ENCODE peak calls at places on chromosomes 5 and 9, in five cellular contexts. A is CD8-positive, alpha-beta T cell; M is heart right ventricle; E is kidney; U is lung. X is an unnamed sample.

GRCh38 chr5:10034008-10034407 is 215.7 kb downstream of the ATPSCKMT start:
- DNase-seq in A (no peak), M (peak; percentile 22), E (no peak), U (no peak), X (no peak)

GRCh38 chr5:79800979-79801827 is 111.6 kb downstream of the CMYA5 start:
- DNase-seq in A (no peak), M (no peak), E (no peak), U (no peak), X (no peak)

GRCh38 chr9:81619353-81620008 is 69.9 kb downstream of the TLE1 start:
- DNase-seq in A (no peak), M (no peak), E (no peak), U (no peak), X (no peak)

GRCh38 chr5:41527201-41527779 is 16.9 kb upstream of the PLCXD3 start:
- DNase-seq in A (no peak), M (peak; percentile 71), E (no peak), U (no peak), X (no peak)

GRCh38 chr5:25955337-25955736 is 1083.0 kb downstream of the CDH9 start:
- DNase-seq in A (no peak), M (no peak), E (no peak), U (no peak), X (no peak)

GRCh38 chr5:65455064-65455463 is 26.7 kb downstream of the ADAMTS6 start:
- DNase-seq in A (no peak), M (no peak), E (no peak), U (no peak), X (no peak)

GRCh38 chr9:101977614-101978210 is 239.3 kb upstream of the GRIN3A start:
- DNase-seq in A (no peak), M (no peak), E (no peak), U (no peak), X (no peak)

GRCh38 chr5:167970002-167970401 is 321.4 kb upstream of the WWC1 start:
- DNase-seq in A (no peak), M (no peak), E (no peak), U (no peak), X (no peak)

GRCh38 chr9:39108145-39108544 is 179.8 kb downstream of the CNTNAP3 start:
- DNase-seq in A (no peak), M (no peak), E (no peak), U (no peak), X (no peak)

GRCh38 chr9:74872619-74873233 is 15.0 kb downstream of the TRPM6 start:
- DNase-seq in A (no peak), M (no peak), E (no peak), U (no peak), X (no peak)

GRCh38 chr5:93150311-93151012 is 430.6 kb downstream of the NR2F1-AS1 start:
- DNase-seq in A (no peak), M (no peak), E (no peak), U (no peak), X (no peak)

GRCh38 chr5:17218353-17219005 is 1.0 kb downstream of the BASP1 start:
- DNase-seq in A (no peak), M (peak; percentile 8), E (peak; percentile 79), U (no peak), X (no peak)

GRCh38 chr9:136190237-136190601 is 14.7 kb downstream of the LHX3 start:
- DNase-seq in A (no peak), M (no peak), E (no peak), U (no peak), X (no peak)

GRCh38 chr5:21212026-21212425 is 1224.0 kb upstream of the CDH18 start:
- DNase-seq in A (no peak), M (no peak), E (no peak), U (no peak), X (no peak)

GRCh38 chr5:151868451-151868850 is 56.2 kb downstream of the GLRA1 start:
- DNase-seq in A (no peak), M (no peak), E (no peak), U (no peak), X (no peak)

GRCh38 chr5:164597293-164597900 is 1092.0 kb downstream of the MAT2B start:
- DNase-seq in A (no peak), M (no peak), E (no peak), U (no peak), X (no peak)

GRCh38 chr5:73263001-73263710 is 90.2 kb downstream of the TMEM174 start:
- DNase-seq in A (no peak), M (no peak), E (no peak), U (no peak), X (no peak)

GRCh38 chr5:10543585-10544040 is 20.3 kb upstream of the ANKRD33B start:
- DNase-seq in A (no peak), M (no peak), E (peak; percentile 7), U (no peak), X (no peak)

GRCh38 chr5:164009628-164010027 is 504.2 kb downstream of the MAT2B start:
- DNase-seq in A (no peak), M (no peak), E (no peak), U (no peak), X (no peak)

GRCh38 chr5:41869150-41869738 is 981 bp downstream of the OXCT1 start:
- DNase-seq in A (no peak), M (peak; percentile 73), E (peak; percentile 81), U (peak; percentile 58), X (peak; percentile 67)

GRCh38 chr5:78647838-78648358 is 674 bp downstream of the LHFPL2 start:
- DNase-seq in A (no peak), M (peak; percentile 53), E (peak; percentile 85), U (peak; percentile 49), X (peak; percentile 60)

GRCh38 chr9:63859475-63860215 is 1425.4 kb downstream of the FOXD4L5 start:
- DNase-seq in A (peak; percentile 34), M (peak; percentile 39), E (peak; percentile 61), U (no peak), X (no peak)

GRCh38 chr5:143182901-143183820 is 220.3 kb downstream of the NR3C1 start:
- DNase-seq in A (no peak), M (peak; percentile 23), E (no peak), U (no peak), X (peak; percentile 32)

GRCh38 chr9:38087934-38088925 is 19.2 kb upstream of the SHB start:
- DNase-seq in A (peak; percentile 79), M (peak; percentile 79), E (peak; percentile 86), U (peak; percentile 77), X (peak; percentile 83)

GRCh38 chr9:13607746-13608445 is 328.4 kb upstream of the MPDZ start:
- DNase-seq in A (no peak), M (peak; percentile 45), E (no peak), U (no peak), X (no peak)

DNA sequence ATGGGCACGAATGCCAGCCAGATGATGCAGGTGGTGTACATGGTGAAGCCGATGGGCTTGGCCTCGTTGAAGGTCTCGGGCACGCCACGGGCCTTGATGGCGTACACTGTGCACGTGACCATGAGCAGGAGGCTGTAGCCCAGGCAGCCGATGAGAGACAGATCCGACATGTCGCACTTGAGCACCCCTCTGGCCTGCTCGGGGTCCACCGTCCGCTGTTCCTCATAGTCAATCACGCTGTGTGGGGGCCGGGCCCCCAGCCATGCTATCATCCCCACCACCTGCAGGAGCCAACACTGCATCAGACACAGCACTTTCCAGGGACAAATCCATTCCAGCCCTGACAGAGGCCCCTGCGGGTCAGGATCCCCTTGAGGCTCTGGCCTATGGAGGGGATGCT is 12.2 kb downstream of the GRM6 start:
- DNase-seq in A (no peak), M (no peak), E (peak; percentile 50), U (no peak), X (no peak)
- H3K9me3 ChIP-seq in A (no peaks in the 10 kb centered on the region), M (peaks cover 96% of the 10 kb centered on the region), E (peaks cover 17% of the 10 kb centered on the region), U (peaks cover 73% of the 10 kb centered on the region), X (peaks cover 84% of the 10 kb centered on the region)

GRCh38 chr9:132233138-132233537 is 71.3 kb downstream of the NTNG2 start:
- DNase-seq in A (no peak), M (no peak), E (no peak), U (no peak), X (no peak)
- H3K9me3 ChIP-seq in A (no peaks in the 10 kb centered on the region), M (no peaks in the 10 kb centered on the region), E (no peaks in the 10 kb centered on the region), U (no peaks in the 10 kb centered on the region), X (no peaks in the 10 kb centered on the region)

GRCh38 chr9:122526602-122527001 is 491 bp downstream of the OR1N1 start:
- DNase-seq in A (no peak), M (no peak), E (no peak), U (no peak), X (no peak)
- H3K9me3 ChIP-seq in A (no peaks in the 10 kb centered on the region), M (no peaks in the 10 kb centered on the region), E (no peaks in the 10 kb centered on the region), U (peaks cover 3% of the 10 kb centered on the region), X (no peaks in the 10 kb centered on the region)

DNA sequence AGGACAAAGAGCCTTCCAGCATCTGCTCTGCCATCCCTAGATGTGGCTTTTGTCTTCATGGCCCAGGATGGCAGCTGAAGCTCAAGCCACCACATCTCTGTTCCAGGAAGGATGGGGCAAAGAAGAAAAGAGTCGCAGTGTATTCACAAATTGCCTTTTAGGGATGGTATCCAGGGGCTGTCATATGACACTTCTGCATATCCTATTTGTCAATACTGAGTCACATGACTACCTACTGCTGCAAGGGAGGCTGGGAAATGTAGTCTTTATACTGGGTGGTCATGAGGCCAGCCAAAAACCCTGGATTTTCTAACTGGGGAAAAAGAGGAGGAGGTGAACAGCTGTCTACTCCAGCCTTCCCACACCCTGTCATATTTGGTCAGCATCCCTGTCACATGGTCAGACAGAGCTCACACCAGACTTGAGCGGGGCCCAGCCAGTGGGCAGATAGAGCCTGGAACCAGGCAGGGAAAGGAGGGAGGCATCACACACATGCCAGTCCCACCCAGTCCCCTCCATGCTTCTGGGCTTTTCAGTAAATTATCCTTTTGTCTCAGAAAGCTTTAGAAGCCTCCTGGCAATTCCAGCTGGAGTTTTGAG is 52.0 kb downstream of the OLFM1 start:
- DNase-seq in A (no peak), M (no peak), E (no peak), U (no peak), X (no peak)
- H3K9me3 ChIP-seq in A (no peaks in the 10 kb centered on the region), M (no peaks in the 10 kb centered on the region), E (no peaks in the 10 kb centered on the region), U (peaks cover 13% of the 10 kb centered on the region), X (peaks cover 7% of the 10 kb centered on the region)

DNA sequence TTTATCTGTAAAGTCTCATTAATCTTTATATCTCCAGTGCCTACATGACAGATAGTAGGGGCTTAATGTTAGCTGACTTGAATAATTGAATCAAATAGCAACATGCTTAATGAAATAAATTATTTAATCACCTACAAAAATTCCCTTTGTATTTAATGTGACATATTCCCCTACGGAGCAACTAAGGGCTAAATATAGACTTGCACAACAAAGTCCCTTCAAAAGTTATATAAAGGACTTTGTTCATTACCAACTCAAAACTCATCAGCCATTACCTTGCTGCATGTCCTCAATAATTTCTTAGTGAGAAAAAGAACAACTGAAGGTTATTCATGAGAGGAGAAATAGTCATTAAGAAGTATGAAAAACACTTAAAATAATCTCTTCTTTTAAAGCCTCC is 424.6 kb downstream of the HCN1 start:
- DNase-seq in A (no peak), M (no peak), E (no peak), U (no peak), X (no peak)
- H3K9me3 ChIP-seq in A (no peaks in the 10 kb centered on the region), M (no peaks in the 10 kb centered on the region), E (no peaks in the 10 kb centered on the region), U (no peaks in the 10 kb centered on the region), X (no peaks in the 10 kb centered on the region)

GRCh38 chr9:61666310-61666709 is 476.5 kb downstream of the SPATA31A7 start:
- DNase-seq in A (no peak), M (no peak), E (no peak), U (no peak), X (peak; percentile 5)
- H3K9me3 ChIP-seq in A (no peaks in the 10 kb centered on the region), M (peaks cover 3% of the 10 kb centered on the region), E (no peaks in the 10 kb centered on the region), U (peaks cover 36% of the 10 kb centered on the region), X (peaks cover 26% of the 10 kb centered on the region)

DNA sequence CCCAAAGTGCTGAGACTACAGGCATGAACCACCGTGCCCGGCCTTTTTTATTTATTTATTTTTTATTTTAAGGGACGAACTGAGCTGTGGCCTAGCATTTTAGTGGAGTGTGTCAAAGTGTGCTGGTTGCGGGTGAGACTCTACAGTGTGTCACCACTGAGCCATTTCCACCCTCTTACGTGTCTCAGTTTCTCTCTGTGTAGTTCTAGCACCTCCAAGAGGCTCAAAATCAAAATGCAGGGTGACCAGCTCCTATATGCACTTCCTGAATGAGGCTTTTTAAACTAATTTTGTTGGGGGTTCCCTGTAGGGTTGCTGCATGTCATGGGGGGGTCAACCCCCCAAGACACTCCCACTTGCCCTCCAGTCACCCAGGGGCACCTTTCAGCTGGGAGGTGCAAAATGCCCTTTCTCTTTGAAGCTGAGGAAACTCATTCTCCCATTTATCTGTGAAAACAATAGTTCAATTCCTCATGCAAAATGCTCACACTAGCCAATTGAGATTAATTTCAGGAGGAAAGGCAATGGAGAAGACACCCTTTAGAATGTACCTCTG is 69.3 kb downstream of the COL15A1 start:
- DNase-seq in A (no peak), M (no peak), E (no peak), U (no peak), X (no peak)
- H3K9me3 ChIP-seq in A (no peaks in the 10 kb centered on the region), M (peaks cover 14% of the 10 kb centered on the region), E (no peaks in the 10 kb centered on the region), U (no peaks in the 10 kb centered on the region), X (no peaks in the 10 kb centered on the region)

X was measured in stomach.